ENCODE peak calls at places on chromosome 12, in seven cellular contexts. F is KG1; V is T-helper 1 cell; H is mammary epithelial cell; P is astrocyte of the spinal cord; B is stimulated activated CD4-positive, alpha-beta T cell treated with anti-CD3 and anti-CD28 coated beads, Interleukin-1b, Interleukin-23, amount 100 ng/mL, for 24 hours; D is naive thymus-derived CD8-positive, alpha-beta T cell. C is an unnamed sample.
A peak's percentile ranks its signal among the peaks of the same experiment; 100 is the strongest.

GRCh38 chr12:93261505-93262094 is 116.1 kb upstream of the NUDT4 start:
- DNase-seq in F (no peak), V (no peak), H (no peak), P (no peak), B (no peak), D (no peak), C (no peak)

GRCh38 chr12:30959110-30959710 is 32.7 kb downstream of the TSPAN11 start:
- DNase-seq in F (no peak), V (no peak), H (no peak), P (no peak), B (no peak), D (no peak), C (no peak)

GRCh38 chr12:124510301-124510970 is 57.0 kb downstream of the NCOR2 start:
- DNase-seq in F (no peak), V (no peak), H (no peak), P (no peak), B (no peak), D (no peak), C (no peak)

GRCh38 chr12:104566244-104566993 is 109.7 kb downstream of the CHST11 start:
- DNase-seq in F (no peak), V (no peak), H (no peak), P (no peak), B (peak; percentile 11), D (no peak), C (no peak)

GRCh38 chr12:89192419-89192818 is 159.9 kb downstream of the DUSP6 start:
- DNase-seq in F (no peak), V (no peak), H (no peak), P (no peak), B (no peak), D (no peak), C (no peak)

GRCh38 chr12:107236824-107237467 is 143.6 kb upstream of the CRY1 start:
- DNase-seq in F (no peak), V (no peak), H (peak; percentile 92), P (peak; percentile 62), B (no peak), D (no peak), C (no peak)

GRCh38 chr12:119751961-119752360 is 84.0 kb downstream of the PRKAB1 start:
- DNase-seq in F (no peak), V (no peak), H (no peak), P (no peak), B (no peak), D (no peak), C (no peak)

GRCh38 chr12:124044809-124045321 is 71.8 kb downstream of the ZNF664 start:
- DNase-seq in F (no peak), V (no peak), H (peak; percentile 81), P (no peak), B (no peak), D (peak; percentile 56), C (no peak)

GRCh38 chr12:113844495-113845175 is 121.5 kb downstream of the RBM19 start:
- DNase-seq in F (no peak), V (no peak), H (no peak), P (no peak), B (no peak), D (no peak), C (no peak)

GRCh38 chr12:15982471-15982870 is 71.3 kb downstream of the DERA start:
- DNase-seq in F (no peak), V (no peak), H (peak; percentile 21), P (peak; percentile 62), B (no peak), D (no peak), C (no peak)

GRCh38 chr12:69985656-69986055 is 160.6 kb downstream of the MYRFL start:
- DNase-seq in F (no peak), V (no peak), H (no peak), P (no peak), B (no peak), D (no peak), C (peak; percentile 24)

GRCh38 chr12:125033296-125033695 is 31.9 kb upstream of the AACS start:
- DNase-seq in F (no peak), V (no peak), H (no peak), P (no peak), B (no peak), D (no peak), C (no peak)

GRCh38 chr12:88052686-88053085 is 23.5 kb upstream of the C12orf50 start:
- DNase-seq in F (no peak), V (no peak), H (peak; percentile 25), P (peak; percentile 46), B (no peak), D (no peak), C (no peak)